ENCODE peak calls at places on chromosomes 3 and 15, in four cellular contexts. P is HepG2, Y is SK-N-SH, D is HCT116. Q is an unnamed sample.
A peak's percentile ranks its signal among the peaks of the same experiment; 100 is the strongest.

GRCh38 chr3:177875786-177876476 is 660.3 kb upstream of the KCNMB2 start:
- DNase-seq in D (no peak), P (no peak), Y (peak; percentile 33), Q (peak; percentile 77)

GRCh38 chr3:111517801-111518200 is 24.2 kb upstream of the CD96 start:
- DNase-seq in D (no peak), Y (no peak), P (no peak), Q (no peak)

GRCh38 chr15:81939604-81940440 is 106.0 kb downstream of the MEX3B start:
- DNase-seq in D (peak; percentile 50), P (peak; percentile 19), Y (peak; percentile 42), Q (peak; percentile 35)

GRCh38 chr3:9875448-9875847 is 4.6 kb downstream of the CIDEC start:
- DNase-seq in D (no peak), P (no peak), Y (no peak), Q (no peak)

GRCh38 chr3:127629462-127630403 is 748 bp downstream of the PODXL2 start:
- DNase-seq in Y (peak; percentile 54), P (no peak), D (no peak), Q (no peak)

GRCh38 chr3:126126811-126127431 is 43.0 kb upstream of the SLC41A3 start:
- DNase-seq in P (no peak), D (no peak), Y (peak; percentile 9), Q (no peak)

GRCh38 chr15:56942118-56942517 is 23.7 kb downstream of the TCF12 start:
- DNase-seq in P (no peak), D (no peak), Y (no peak), Q (no peak)

GRCh38 chr3:126116526-126116925 is 32.6 kb upstream of the SLC41A3 start:
- DNase-seq in Y (no peak), D (no peak), P (no peak), Q (no peak)

GRCh38 chr15:69061414-69061842 is 46.9 kb downstream of the NOX5 start:
- DNase-seq in D (no peak), P (no peak), Y (peak; percentile 49), Q (peak; percentile 76)

GRCh38 chr15:69535101-69535638 is 82.6 kb downstream of the RPLP1 start:
- DNase-seq in P (no peak), D (no peak), Y (no peak), Q (no peak)

GRCh38 chr3:40240921-40241320 is 68.6 kb upstream of the EIF1B start:
- DNase-seq in D (no peak), Y (no peak), P (no peak), Q (no peak)

GRCh38 chr15:71296032-71296686 is 180.9 kb downstream of the THSD4 start:
- DNase-seq in Y (no peak), D (peak; percentile 91), P (no peak), Q (no peak)

GRCh38 chr3:196513697-196514349 is 1.3 kb downstream of the SMCO1 start:
- DNase-seq in Y (no peak), P (no peak), D (no peak), Q (no peak)

GRCh38 chr3:33187368-33187634 is 31.3 kb downstream of the SUSD5 start:
- DNase-seq in D (no peak), P (no peak), Y (no peak), Q (no peak)

GRCh38 chr3:50153782-50154475 is 1.2 kb upstream of the SEMA3F start:
- DNase-seq in Y (no peak), D (no peak), P (no peak), Q (no peak)

GRCh38 chr3:42742259-42742658 is 30.8 kb downstream of the CCDC13 start:
- DNase-seq in Y (no peak), D (no peak), P (no peak), Q (no peak)

GRCh38 chr3:167493240-167493639 is 19.4 kb upstream of the SERPINI2 start:
- DNase-seq in P (peak; percentile 22), Y (peak; percentile 2), D (peak; percentile 36), Q (no peak)

GRCh38 chr15:84857418-84858004 is 27.0 kb upstream of the SLC28A1 start:
- DNase-seq in D (no peak), P (no peak), Y (no peak), Q (no peak)

GRCh38 chr15:40287968-40288367 is 5.1 kb upstream of the ANKRD63 start:
- DNase-seq in Y (no peak), P (no peak), D (no peak), Q (no peak)

GRCh38 chr15:81062937-81063336 is 62.2 kb downstream of the TLNRD1 start:
- DNase-seq in D (no peak), Y (no peak), P (no peak), Q (no peak)

GRCh38 chr3:185935465-185936263 is 2.1 kb downstream of the TRA2B start:
- DNase-seq in D (no peak), Y (no peak), P (no peak), Q (no peak)

GRCh38 chr3:97882975-97883598 is 61.3 kb downstream of the CRYBG3 start:
- DNase-seq in Y (no peak), P (no peak), D (no peak), Q (peak; percentile 35)

GRCh38 chr15:79675982-79676381 is 220.8 kb downstream of the MTHFS start:
- DNase-seq in Y (no peak), D (no peak), P (no peak), Q (no peak)

GRCh38 chr3:172530101-172530561 is 6.9 kb upstream of the TNFSF10 start:
- DNase-seq in P (no peak), Y (no peak), D (no peak), Q (no peak)

GRCh38 chr3:123333401-123333800 is 115.5 kb downstream of the ADCY5 start:
- DNase-seq in P (no peak), D (no peak), Y (no peak), Q (no peak)

GRCh38 chr3:17894434-17895060 is 152.1 kb upstream of the TBC1D5 start:
- DNase-seq in P (peak; percentile 5), Y (no peak), D (peak; percentile 56), Q (no peak)

GRCh38 chr15:38888701-38889154 is 324.1 kb upstream of the RASGRP1 start:
- DNase-seq in Y (peak; percentile 40), D (no peak), P (no peak), Q (no peak)

GRCh38 chr15:38885477-38885952 is 320.9 kb upstream of the RASGRP1 start:
- DNase-seq in Y (no peak), D (no peak), P (no peak), Q (no peak)

GRCh38 chr15:38883987-38884386 is 319.4 kb upstream of the RASGRP1 start:
- DNase-seq in P (no peak), D (no peak), Y (peak; percentile 67), Q (no peak)

GRCh38 chr15:38885001-38885400 is 320.4 kb upstream of the RASGRP1 start:
- DNase-seq in D (no peak), P (peak; percentile 15), Y (no peak), Q (no peak)

DNA sequence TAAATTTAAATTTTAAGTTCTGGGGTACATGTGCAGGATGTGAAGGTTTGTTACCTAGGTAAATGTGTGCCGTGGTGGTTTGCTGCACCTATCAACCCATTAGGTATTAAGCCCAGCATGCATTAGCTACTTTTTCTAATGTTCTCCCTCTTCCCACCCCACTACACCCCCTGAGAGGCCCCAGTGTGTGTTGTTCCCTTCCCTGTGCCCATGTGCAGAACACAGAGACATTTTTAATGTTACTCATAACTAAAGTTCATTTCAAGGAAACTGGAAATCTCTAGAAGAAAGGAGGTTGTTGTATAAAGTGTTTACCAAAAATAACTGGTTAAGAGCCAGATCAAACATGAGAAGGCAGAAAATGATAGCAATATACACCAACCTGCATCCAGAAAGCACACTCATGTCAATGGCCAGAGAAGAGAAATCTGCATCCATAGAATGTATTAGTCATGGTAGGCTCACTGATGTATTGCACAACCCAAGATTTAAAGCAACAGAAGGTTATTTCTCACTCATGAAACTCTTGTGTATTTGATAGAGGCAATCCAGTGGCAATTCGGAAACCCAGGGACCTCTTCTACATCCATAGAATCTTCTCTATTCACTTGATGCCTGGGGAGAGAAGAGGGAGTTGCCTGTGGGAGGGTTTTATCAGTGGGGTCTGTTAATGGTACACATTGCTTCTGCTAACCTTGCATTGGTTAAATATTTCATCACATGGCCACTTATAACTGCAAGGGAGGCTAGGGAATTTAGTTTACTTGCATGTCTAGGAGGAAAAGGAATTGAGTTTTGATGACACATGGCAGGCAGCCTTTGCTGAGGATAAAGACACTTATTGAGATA is 321.9 kb upstream of the RASGRP1 start:
- DNase-seq in D (no peak), Y (no peak), P (no peak), Q (no peak)
- TF ChIP-seq POLR2AphosphoS5 in D (no peak), Y (peak; percentile 39), P (no peak), Q (no peak)

GRCh38 chr3:151299006-151299405 is 17.6 kb downstream of the GPR87 start:
- DNase-seq in D (no peak), P (no peak), Y (no peak), Q (no peak)
- H3K9ac ChIP-seq in D (no peak overlapping the region), P (no peak overlapping the region), Y (no peak overlapping the region), Q (no peak overlapping the region)

DNA sequence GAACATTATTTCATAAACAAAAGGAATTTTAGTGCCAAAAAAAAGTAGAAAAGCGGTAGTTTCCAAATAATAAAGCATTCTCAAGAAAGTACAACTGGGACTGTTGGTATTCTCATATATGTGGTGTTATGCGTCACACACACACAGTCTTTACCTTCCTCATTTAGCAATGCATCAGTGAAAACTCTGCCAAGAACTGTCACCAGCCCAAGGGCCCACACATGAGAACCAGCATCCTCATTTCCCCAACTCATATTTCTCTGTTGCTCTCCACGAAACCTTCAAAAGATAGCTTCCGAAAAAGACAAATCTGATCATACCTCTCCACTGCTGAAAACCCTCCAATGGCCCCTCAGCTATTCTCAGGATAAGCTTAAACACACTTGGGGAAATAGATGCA is 150.7 kb downstream of the CADPS start:
- DNase-seq in P (no peak), D (no peak), Y (no peak), Q (no peak)
- H3K9me3 ChIP-seq in P (no peaks in the 10 kb centered on the region), D (no peaks in the 10 kb centered on the region), Y (no peaks in the 10 kb centered on the region), Q (no peaks in the 10 kb centered on the region)

GRCh38 chr3:5032844-5033243 is 53.6 kb downstream of the BHLHE40 start:
- DNase-seq in D (no peak), P (no peak), Y (no peak), Q (no peak)
- TF ChIP-seq POLR2AphosphoS5 in D (no peak), P (no peak), Y (no peak), Q (no peak)

GRCh38 chr3:136437006-136437405 is 186.9 kb downstream of the PCCB start:
- DNase-seq in D (no peak), Y (no peak), P (no peak), Q (no peak)

GRCh38 chr3:136428167-136428566 is 178.0 kb downstream of the PCCB start:
- DNase-seq in P (no peak), Y (peak; percentile 18), D (no peak), Q (no peak)

GRCh38 chr3:136434429-136434828 is 184.3 kb downstream of the PCCB start:
- DNase-seq in Y (no peak), P (no peak), D (no peak), Q (no peak)

GRCh38 chr3:136432685-136433084 is 182.5 kb downstream of the PCCB start:
- DNase-seq in D (no peak), Y (no peak), P (no peak), Q (no peak)
- H3K9ac ChIP-seq in D (no peak overlapping the region), Y (no peak overlapping the region), P (no peak overlapping the region), Q (no peak overlapping the region)

GRCh38 chr3:128929364-128929763 is 49.9 kb downstream of the ACAD9 start:
- DNase-seq in P (no peak), D (no peak), Y (no peak), Q (no peak)

GRCh38 chr3:128919988-128920387 is 40.6 kb downstream of the ACAD9 start:
- DNase-seq in Y (no peak), D (no peak), P (no peak), Q (no peak)

GRCh38 chr3:128922804-128923459 is 43.5 kb downstream of the ACAD9 start:
- DNase-seq in D (no peak), P (no peak), Y (no peak), Q (no peak)

GRCh38 chr3:128923607-128924385 is 44.4 kb downstream of the ACAD9 start:
- DNase-seq in D (no peak), P (no peak), Y (no peak), Q (no peak)
- H3K9me3 ChIP-seq in D (peaks cover 8% of the 10 kb centered on the region), P (no peaks in the 10 kb centered on the region), Y (peaks cover 8% of the 10 kb centered on the region), Q (peaks cover 6% of the 10 kb centered on the region)